ENCODE peak calls at places on chromosomes 13 and 19, in eight cellular contexts. D is HT-29; V is NT2/D1; K is stromal cell of bone marrow; B is GM12865; M is naive thymus-derived CD8-positive, alpha-beta T cell; C is AG04450; L is NCI-H2171 treated with DMSO at 0.1 percent for 48 hours. Z is an unnamed sample.
A peak's percentile ranks its signal among the peaks of the same experiment; 100 is the strongest.

GRCh38 chr19:17220207-17220758 is 5.1 kb downstream of the USE1 start:
- DNase-seq in D (peak; percentile 43), B (peak; percentile 4), V (no peak), M (no peak), K (peak; percentile 66), C (no peak), L (no peak), Z (no peak)

GRCh38 chr13:32229443-32229842 is 85.7 kb downstream of the ZAR1L start:
- DNase-seq in K (no peak), B (no peak), C (no peak), V (no peak), M (no peak), D (no peak), L (peak; percentile 87), Z (no peak)

GRCh38 chr13:66347718-66348117 is 882.4 kb downstream of the PCDH9 start:
- DNase-seq in K (no peak), C (no peak), V (no peak), D (no peak), M (no peak), L (no peak), B (no peak), Z (no peak)

GRCh38 chr19:48403606-48404005 is 10.1 kb downstream of the GRIN2D start:
- DNase-seq in M (no peak), L (peak; percentile 75), C (no peak), B (peak; percentile 84), D (peak; percentile 77), V (no peak), K (no peak), Z (peak; percentile 26)

GRCh38 chr13:88118952-88119351 is 447.8 kb downstream of the SLITRK5 start:
- DNase-seq in K (no peak), D (no peak), M (no peak), L (no peak), B (no peak), V (no peak), C (no peak), Z (no peak)

GRCh38 chr19:1247747-1248453 is 483 bp upstream of the MIDN start:
- DNase-seq in L (no peak), D (peak; percentile 52), C (no peak), V (no peak), K (no peak), B (peak; percentile 67), M (peak; percentile 67), Z (no peak)

GRCh38 chr19:52946322-52947310 is 16.1 kb downstream of the ZNF816 start:
- DNase-seq in V (no peak), M (no peak), C (no peak), L (no peak), K (no peak), B (no peak), D (peak; percentile 88), Z (no peak)

GRCh38 chr13:65943711-65944110 is 1286.4 kb downstream of the PCDH9 start:
- DNase-seq in C (no peak), D (no peak), V (no peak), K (no peak), B (no peak), L (no peak), M (no peak), Z (no peak)

Z was measured in nucleus accumbens.